ENCODE peak calls at places on chromosomes 11 and 22, in four cellular contexts. One of them, this sample, is unnamed.

GRCh38 chr11:65301491-65302329 is 13.0 kb upstream of the CDC42EP2 start:
- DNase-seq in LoVo: no peak
- DNase-seq in left ventricle myocardium inferior: peak; percentile 78
- DNase-seq in HCEC 1CT: peak; percentile 71
- DNase-seq in this sample: no peak

GRCh38 chr11:118911113-118911879 is 14.4 kb downstream of the BCL9L start:
- DNase-seq in LoVo: peak; percentile 54
- DNase-seq in left ventricle myocardium inferior: no peak
- DNase-seq in HCEC 1CT: peak; percentile 51
- DNase-seq in this sample: no peak

GRCh38 chr22:19855504-19856409 is 1.1 kb upstream of the GNB1L start:
- DNase-seq in LoVo: peak; percentile 60
- DNase-seq in left ventricle myocardium inferior: no peak
- DNase-seq in HCEC 1CT: peak; percentile 58
- DNase-seq in this sample: peak; percentile 25

GRCh38 chr22:38201371-38201717 is 450 bp upstream of the MAFF start:
- DNase-seq in LoVo: no peak
- DNase-seq in left ventricle myocardium inferior: no peak
- DNase-seq in HCEC 1CT: no peak
- DNase-seq in this sample: no peak

GRCh38 chr11:46278387-46279173 is 1.1 kb downstream of the CREB3L1 start:
- DNase-seq in LoVo: no peak
- DNase-seq in left ventricle myocardium inferior: peak; percentile 58
- DNase-seq in HCEC 1CT: peak; percentile 69
- DNase-seq in this sample: no peak

GRCh38 chr11:62306227-62306626 is 7.4 kb upstream of the SCGB1D4 start:
- DNase-seq in LoVo: no peak
- DNase-seq in left ventricle myocardium inferior: no peak
- DNase-seq in HCEC 1CT: no peak
- DNase-seq in this sample: no peak

GRCh38 chr11:42482822-42483221 is 829.0 kb upstream of the API5 start:
- DNase-seq in LoVo: no peak
- DNase-seq in left ventricle myocardium inferior: no peak
- DNase-seq in HCEC 1CT: no peak
- DNase-seq in this sample: no peak

GRCh38 chr11:126581871-126582270 is 226.4 kb downstream of the ST3GAL4 start:
- DNase-seq in LoVo: no peak
- DNase-seq in left ventricle myocardium inferior: no peak
- DNase-seq in HCEC 1CT: no peak
- DNase-seq in this sample: no peak

GRCh38 chr11:109914809-109915653 is 178.2 kb upstream of the ZC3H12C start:
- DNase-seq in LoVo: no peak
- DNase-seq in left ventricle myocardium inferior: no peak
- DNase-seq in HCEC 1CT: peak; percentile 62
- DNase-seq in this sample: no peak

GRCh38 chr11:64334764-64335741 is 5.0 kb upstream of the CCDC88B start:
- DNase-seq in LoVo: peak; percentile 94
- DNase-seq in left ventricle myocardium inferior: no peak
- DNase-seq in HCEC 1CT: peak; percentile 97
- DNase-seq in this sample: no peak

GRCh38 chr11:63595296-63595695 is 18.9 kb downstream of the PLAAT3 start:
- DNase-seq in LoVo: no peak
- DNase-seq in left ventricle myocardium inferior: no peak
- DNase-seq in HCEC 1CT: peak; percentile 11
- DNase-seq in this sample: no peak

GRCh38 chr11:78138694-78139421 is 568 bp downstream of the ALG8 start:
- DNase-seq in LoVo: peak; percentile 25
- DNase-seq in left ventricle myocardium inferior: no peak
- DNase-seq in HCEC 1CT: peak; percentile 23
- DNase-seq in this sample: no peak

GRCh38 chr11:2214527-2215229 is 43.1 kb upstream of the TH start:
- DNase-seq in LoVo: no peak
- DNase-seq in left ventricle myocardium inferior: no peak
- DNase-seq in HCEC 1CT: no peak
- DNase-seq in this sample: no peak